ENCODE peak calls at places on chromosomes 12 and 14, in eight cellular contexts. One of them, this sample, is unnamed. For H3K4me1, the result is how much of the 10 kb centered on the place peaks cover.

GRCh38 chr14:69260246-69260978 is 454 bp downstream of the GALNT16 start:
- DNase-seq in breast epithelium: no peak
- DNase-seq in IMR-90: peak
- DNase-seq in A549: peak
- DNase-seq in stomach: no peak
- DNase-seq in adrenal gland: peak
- DNase-seq in tibial nerve: no peak
- DNase-seq in HepG2: no peak
- DNase-seq in this sample: no peak

GRCh38 chr12:124428136-124428791 is 133.4 kb downstream of the RFLNA start:
- DNase-seq in breast epithelium: no peak
- DNase-seq in IMR-90: peak
- DNase-seq in A549: no peak
- DNase-seq in stomach: no peak
- DNase-seq in adrenal gland: no peak
- DNase-seq in tibial nerve: no peak
- DNase-seq in HepG2: no peak
- DNase-seq in this sample: no peak

GRCh38 chr14:99721792-99722516 is 37.9 kb downstream of the CYP46A1 start:
- DNase-seq in breast epithelium: no peak
- DNase-seq in IMR-90: no peak
- DNase-seq in A549: no peak
- DNase-seq in stomach: no peak
- DNase-seq in adrenal gland: no peak
- DNase-seq in tibial nerve: no peak
- DNase-seq in HepG2: no peak
- DNase-seq in this sample: no peak

GRCh38 chr12:132284618-132285310 is 44.6 kb downstream of the GALNT9 start:
- DNase-seq in breast epithelium: no peak
- DNase-seq in IMR-90: no peak
- DNase-seq in A549: peak
- DNase-seq in stomach: no peak
- DNase-seq in adrenal gland: no peak
- DNase-seq in tibial nerve: no peak
- DNase-seq in HepG2: no peak
- DNase-seq in this sample: no peak

GRCh38 chr12:91004872-91005271 is at the start of gene EPYC:
- DNase-seq in breast epithelium: no peak
- DNase-seq in IMR-90: no peak
- DNase-seq in A549: no peak
- DNase-seq in stomach: no peak
- DNase-seq in adrenal gland: no peak
- DNase-seq in tibial nerve: no peak
- DNase-seq in HepG2: no peak
- DNase-seq in this sample: no peak

GRCh38 chr12:93886533-93887511 is 209.6 kb downstream of the CRADD start:
- DNase-seq in breast epithelium: no peak
- DNase-seq in IMR-90: peak
- DNase-seq in A549: no peak
- DNase-seq in stomach: no peak
- DNase-seq in adrenal gland: no peak
- DNase-seq in tibial nerve: no peak
- DNase-seq in HepG2: no peak
- DNase-seq in this sample: no peak

GRCh38 chr14:24171422-24172260 is at the start of gene REC8:
- DNase-seq in breast epithelium: no peak
- DNase-seq in IMR-90: no peak
- DNase-seq in A549: no peak
- DNase-seq in stomach: peak
- DNase-seq in adrenal gland: peak
- DNase-seq in tibial nerve: peak
- DNase-seq in HepG2: no peak
- DNase-seq in this sample: no peak

GRCh38 chr12:18468521-18469075 is 207.3 kb downstream of the PIK3C2G start:
- DNase-seq in breast epithelium: no peak
- DNase-seq in IMR-90: peak
- DNase-seq in A549: no peak
- DNase-seq in stomach: no peak
- DNase-seq in adrenal gland: no peak
- DNase-seq in tibial nerve: no peak
- DNase-seq in HepG2: no peak
- DNase-seq in this sample: no peak

GRCh38 chr14:64137657-64138290 is 156.4 kb downstream of the ESR2 start:
- DNase-seq in breast epithelium: no peak
- DNase-seq in IMR-90: peak
- DNase-seq in A549: peak
- DNase-seq in stomach: no peak
- DNase-seq in adrenal gland: peak
- DNase-seq in tibial nerve: no peak
- DNase-seq in HepG2: no peak
- DNase-seq in this sample: no peak

GRCh38 chr12:106001819-106002218 is 136.9 kb downstream of the NUAK1 start:
- DNase-seq in breast epithelium: no peak
- DNase-seq in IMR-90: no peak
- DNase-seq in A549: no peak
- DNase-seq in stomach: no peak
- DNase-seq in adrenal gland: no peak
- DNase-seq in tibial nerve: no peak
- DNase-seq in HepG2: no peak
- DNase-seq in this sample: no peak

GRCh38 chr12:202081-202731 is 11.8 kb downstream of the SLC6A12 start:
- DNase-seq in breast epithelium: peak
- DNase-seq in IMR-90: no peak
- DNase-seq in A549: no peak
- DNase-seq in stomach: no peak
- DNase-seq in adrenal gland: no peak
- DNase-seq in tibial nerve: no peak
- DNase-seq in HepG2: no peak
- DNase-seq in this sample: no peak

GRCh38 chr12:43816168-43816567 is 10.1 kb upstream of the TWF1 start:
- DNase-seq in breast epithelium: no peak
- DNase-seq in IMR-90: peak
- DNase-seq in A549: no peak
- DNase-seq in stomach: no peak
- DNase-seq in adrenal gland: no peak
- DNase-seq in tibial nerve: no peak
- DNase-seq in HepG2: no peak
- DNase-seq in this sample: no peak

GRCh38 chr12:75706786-75707605 is 195.6 kb upstream of the KRR1 start:
- DNase-seq in breast epithelium: no peak
- DNase-seq in IMR-90: peak
- DNase-seq in A549: no peak
- DNase-seq in stomach: no peak
- DNase-seq in adrenal gland: no peak
- DNase-seq in tibial nerve: no peak
- DNase-seq in HepG2: no peak
- DNase-seq in this sample: no peak

GRCh38 chr14:70731447-70732239 is 77.7 kb downstream of the MAP3K9 start:
- DNase-seq in breast epithelium: no peak
- DNase-seq in IMR-90: no peak
- DNase-seq in A549: no peak
- DNase-seq in stomach: no peak
- DNase-seq in adrenal gland: no peak
- DNase-seq in tibial nerve: no peak
- DNase-seq in HepG2: no peak
- DNase-seq in this sample: no peak

GRCh38 chr12:122967151-122967550 is 888 bp upstream of the ABCB9 start:
- DNase-seq in breast epithelium: no peak
- DNase-seq in IMR-90: no peak
- DNase-seq in A549: no peak
- DNase-seq in stomach: no peak
- DNase-seq in adrenal gland: no peak
- DNase-seq in tibial nerve: no peak
- DNase-seq in HepG2: no peak
- DNase-seq in this sample: no peak

GRCh38 chr14:51424041-51424440 is 184.0 kb downstream of the TMX1 start:
- DNase-seq in breast epithelium: no peak
- DNase-seq in IMR-90: no peak
- DNase-seq in A549: no peak
- DNase-seq in stomach: no peak
- DNase-seq in adrenal gland: no peak
- DNase-seq in tibial nerve: no peak
- DNase-seq in HepG2: no peak
- DNase-seq in this sample: no peak

GRCh38 chr14:37147310-37147875 is 25.0 kb downstream of the SLC25A21 start:
- DNase-seq in breast epithelium: no peak
- DNase-seq in IMR-90: no peak
- DNase-seq in A549: no peak
- DNase-seq in stomach: no peak
- DNase-seq in adrenal gland: no peak
- DNase-seq in tibial nerve: no peak
- DNase-seq in HepG2: no peak
- DNase-seq in this sample: no peak

GRCh38 chr12:70070494-70071007 is 172.7 kb upstream of the CNOT2 start:
- DNase-seq in breast epithelium: no peak
- DNase-seq in IMR-90: no peak
- DNase-seq in A549: no peak
- DNase-seq in stomach: no peak
- DNase-seq in adrenal gland: no peak
- DNase-seq in tibial nerve: no peak
- DNase-seq in HepG2: no peak
- DNase-seq in this sample: no peak

GRCh38 chr12:53234236-53234635 is 2.2 kb upstream of the RARG start:
- DNase-seq in breast epithelium: no peak
- DNase-seq in IMR-90: no peak
- DNase-seq in A549: no peak
- DNase-seq in stomach: no peak
- DNase-seq in adrenal gland: no peak
- DNase-seq in tibial nerve: no peak
- DNase-seq in HepG2: no peak
- DNase-seq in this sample: no peak

GRCh38 chr12:94244165-94245133 is 96.1 kb downstream of the PLXNC1 start:
- DNase-seq in breast epithelium: no peak
- DNase-seq in IMR-90: no peak
- DNase-seq in A549: no peak
- DNase-seq in stomach: peak
- DNase-seq in adrenal gland: peak
- DNase-seq in tibial nerve: no peak
- DNase-seq in HepG2: no peak
- DNase-seq in this sample: no peak

GRCh38 chr12:10331642-10332239 is 24.1 kb downstream of the KLRD1 start:
- DNase-seq in breast epithelium: no peak
- DNase-seq in IMR-90: peak
- DNase-seq in A549: peak
- DNase-seq in stomach: no peak
- DNase-seq in adrenal gland: peak
- DNase-seq in tibial nerve: no peak
- DNase-seq in HepG2: peak
- DNase-seq in this sample: no peak

GRCh38 chr12:10453144-10453543 is at the start of gene KLRC1:
- DNase-seq in breast epithelium: no peak
- DNase-seq in IMR-90: no peak
- DNase-seq in A549: no peak
- DNase-seq in stomach: no peak
- DNase-seq in adrenal gland: no peak
- DNase-seq in tibial nerve: no peak
- DNase-seq in HepG2: no peak
- DNase-seq in this sample: no peak

GRCh38 chr12:3207174-3207573 is 130.0 kb downstream of the TSPAN9 start:
- DNase-seq in breast epithelium: no peak
- DNase-seq in IMR-90: no peak
- DNase-seq in A549: no peak
- DNase-seq in stomach: no peak
- DNase-seq in adrenal gland: no peak
- DNase-seq in tibial nerve: no peak
- DNase-seq in HepG2: no peak
- DNase-seq in this sample: no peak
- H3K4me1 ChIP-seq in breast epithelium: under half
- H3K4me1 ChIP-seq in IMR-90: under half
- H3K4me1 ChIP-seq in A549: under half
- H3K4me1 ChIP-seq in stomach: under half
- H3K4me1 ChIP-seq in adrenal gland: under half
- H3K4me1 ChIP-seq in tibial nerve: under half
- H3K4me1 ChIP-seq in HepG2: under half
- H3K4me1 ChIP-seq in this sample: under half

GRCh38 chr14:61362072-61362750 is 40.8 kb downstream of the PRKCH start:
- DNase-seq in breast epithelium: no peak
- DNase-seq in IMR-90: no peak
- DNase-seq in A549: no peak
- DNase-seq in stomach: no peak
- DNase-seq in adrenal gland: no peak
- DNase-seq in tibial nerve: no peak
- DNase-seq in HepG2: no peak
- DNase-seq in this sample: no peak
- TF ChIP-seq POLR2A in breast epithelium: no peak
- TF ChIP-seq POLR2A in IMR-90: no peak
- TF ChIP-seq POLR2A in A549: no peak
- TF ChIP-seq POLR2A in stomach: no peak
- TF ChIP-seq POLR2A in adrenal gland: no peak
- TF ChIP-seq POLR2A in tibial nerve: no peak
- TF ChIP-seq POLR2A in HepG2: no peak
- TF ChIP-seq POLR2A in this sample: no peak

GRCh38 chr12:99281277-99281676 is 366.3 kb upstream of the GARIN6 start:
- DNase-seq in breast epithelium: no peak
- DNase-seq in IMR-90: no peak
- DNase-seq in A549: no peak
- DNase-seq in stomach: no peak
- DNase-seq in adrenal gland: no peak
- DNase-seq in tibial nerve: no peak
- DNase-seq in HepG2: no peak
- DNase-seq in this sample: no peak

GRCh38 chr12:99284161-99284560 is 363.4 kb upstream of the GARIN6 start:
- DNase-seq in breast epithelium: no peak
- DNase-seq in IMR-90: no peak
- DNase-seq in A549: no peak
- DNase-seq in stomach: no peak
- DNase-seq in adrenal gland: no peak
- DNase-seq in tibial nerve: no peak
- DNase-seq in HepG2: no peak
- DNase-seq in this sample: no peak

GRCh38 chr12:99278899-99279298 is 368.7 kb upstream of the GARIN6 start:
- DNase-seq in breast epithelium: no peak
- DNase-seq in IMR-90: no peak
- DNase-seq in A549: no peak
- DNase-seq in stomach: no peak
- DNase-seq in adrenal gland: no peak
- DNase-seq in tibial nerve: no peak
- DNase-seq in HepG2: no peak
- DNase-seq in this sample: no peak

GRCh38 chr12:99282670-99283069 is 364.9 kb upstream of the GARIN6 start:
- DNase-seq in breast epithelium: no peak
- DNase-seq in IMR-90: no peak
- DNase-seq in A549: no peak
- DNase-seq in stomach: no peak
- DNase-seq in adrenal gland: no peak
- DNase-seq in tibial nerve: no peak
- DNase-seq in HepG2: no peak
- DNase-seq in this sample: no peak

GRCh38 chr12:99282086-99282485 is 365.5 kb upstream of the GARIN6 start:
- DNase-seq in breast epithelium: no peak
- DNase-seq in IMR-90: no peak
- DNase-seq in A549: no peak
- DNase-seq in stomach: no peak
- DNase-seq in adrenal gland: no peak
- DNase-seq in tibial nerve: no peak
- DNase-seq in HepG2: no peak
- DNase-seq in this sample: no peak
- H3K4me1 ChIP-seq in breast epithelium: under half
- H3K4me1 ChIP-seq in IMR-90: under half
- H3K4me1 ChIP-seq in A549: under half
- H3K4me1 ChIP-seq in stomach: under half
- H3K4me1 ChIP-seq in adrenal gland: under half
- H3K4me1 ChIP-seq in tibial nerve: under half
- H3K4me1 ChIP-seq in HepG2: under half
- H3K4me1 ChIP-seq in this sample: under half

GRCh38 chr14:87992349-87992719 is 648 bp downstream of the GALC start:
- DNase-seq in breast epithelium: no peak
- DNase-seq in IMR-90: peak
- DNase-seq in A549: peak
- DNase-seq in stomach: no peak
- DNase-seq in adrenal gland: peak
- DNase-seq in tibial nerve: no peak
- DNase-seq in HepG2: no peak
- DNase-seq in this sample: no peak
- TF ChIP-seq POLR2A in breast epithelium: no peak
- TF ChIP-seq POLR2A in IMR-90: no peak
- TF ChIP-seq POLR2A in A549: no peak
- TF ChIP-seq POLR2A in stomach: no peak
- TF ChIP-seq POLR2A in adrenal gland: no peak
- TF ChIP-seq POLR2A in tibial nerve: no peak
- TF ChIP-seq POLR2A in HepG2: no peak
- TF ChIP-seq POLR2A in this sample: no peak

This sample was measured in suprapubic skin.